ENCODE peak calls at places on chromosomes 3 and 15, in eight cellular contexts. G, A, B, F, W, Z, J and P are unnamed samples.
A peak's percentile ranks its signal among the peaks of the same experiment; 100 is the strongest.

GRCh38 chr3:37477713-37478487 is 303.5 kb upstream of the LRRFIP2 start:
- DNase-seq in F (no peak), J (no peak), G (no peak), A (no peak), B (no peak), Z (no peak), W (no peak), P (no peak)

GRCh38 chr3:71753716-71754609 is at the start of gene GPR27:
- DNase-seq in G (peak; percentile 16), W (peak; percentile 56), F (peak; percentile 16), A (no peak), Z (peak; percentile 10), J (peak; percentile 21), B (no peak), P (peak; percentile 19)

GRCh38 chr15:52144656-52145055 is 32.1 kb upstream of the BCL2L10 start:
- DNase-seq in B (no peak), A (no peak), Z (no peak), F (no peak), W (no peak), J (no peak), G (no peak), P (no peak)

GRCh38 chr15:41981373-41982132 is 9.2 kb upstream of the EHD4 start:
- DNase-seq in G (no peak), F (no peak), J (no peak), B (no peak), A (no peak), W (no peak), Z (no peak), P (no peak)

GRCh38 chr3:183917776-183918175 is 33.1 kb upstream of the PARL start:
- DNase-seq in A (no peak), B (no peak), Z (no peak), G (no peak), W (no peak), J (no peak), F (no peak), P (no peak)

GRCh38 chr3:194537732-194538247 is 51.0 kb upstream of the ATP13A3 start:
- DNase-seq in B (no peak), J (no peak), A (no peak), G (no peak), F (peak; percentile 38), Z (no peak), W (no peak), P (no peak)

GRCh38 chr3:13229291-13229949 is 156.2 kb upstream of the IQSEC1 start:
- DNase-seq in Z (no peak), B (no peak), A (no peak), W (peak; percentile 87), J (peak; percentile 47), F (no peak), G (no peak), P (no peak)

GRCh38 chr3:59572106-59572505 is 522.3 kb upstream of the CFAP20DC start:
- DNase-seq in J (no peak), G (no peak), Z (no peak), A (no peak), F (no peak), W (no peak), B (no peak), P (no peak)

GRCh38 chr3:72892081-72892763 is 4.4 kb downstream of the GXYLT2 start:
- DNase-seq in B (no peak), G (no peak), J (no peak), W (no peak), F (no peak), Z (no peak), A (no peak), P (no peak)

GRCh38 chr3:149077638-149078037 is 8.7 kb downstream of the HLTF start:
- DNase-seq in Z (no peak), J (peak; percentile 4), B (no peak), G (no peak), W (no peak), F (no peak), A (no peak), P (no peak)

GRCh38 chr3:189967254-189967865 is 153.3 kb downstream of the P3H2 start:
- DNase-seq in G (peak; percentile 39), Z (no peak), W (no peak), B (no peak), A (no peak), J (peak; percentile 50), F (peak; percentile 49), P (peak; percentile 22)

GRCh38 chr15:25670025-25670554 is 193.0 kb downstream of the ATP10A start:
- DNase-seq in F (no peak), G (no peak), J (no peak), B (no peak), Z (no peak), W (peak; percentile 86), A (no peak), P (no peak)

GRCh38 chr15:63502137-63502801 is 2.1 kb upstream of the USP3 start:
- DNase-seq in G (no peak), J (no peak), B (no peak), F (no peak), W (no peak), Z (no peak), A (no peak), P (no peak)

GRCh38 chr15:25242166-25242879 is 196.5 kb downstream of the UBE3A start:
- DNase-seq in Z (no peak), A (no peak), B (no peak), W (no peak), F (no peak), G (no peak), J (no peak), P (no peak)

GRCh38 chr15:99154271-99154670 is 49.4 kb downstream of the SYNM start:
- DNase-seq in W (peak; percentile 14), G (no peak), J (no peak), Z (no peak), A (no peak), B (no peak), F (no peak), P (no peak)

GRCh38 chr3:31906182-31906581 is 74.9 kb downstream of the OSBPL10 start:
- DNase-seq in G (no peak), A (no peak), Z (no peak), J (no peak), F (peak; percentile 36), B (no peak), W (no peak), P (no peak)

GRCh38 chr3:174170248-174170647 is 688.9 kb upstream of the NAALADL2 start:
- DNase-seq in W (no peak), J (no peak), F (no peak), B (no peak), Z (no peak), A (no peak), G (no peak), P (no peak)

GRCh38 chr3:164687211-164687610 is 391.1 kb downstream of the SI start:
- DNase-seq in W (no peak), A (no peak), Z (no peak), J (no peak), G (no peak), B (no peak), F (no peak), P (no peak)

GRCh38 chr3:171348121-171348520 is 112.1 kb downstream of the TNIK start:
- DNase-seq in W (no peak), F (no peak), G (no peak), J (no peak), Z (no peak), A (no peak), B (no peak), P (no peak)

GRCh38 chr3:145490088-145491055 is 670.6 kb downstream of the PLOD2 start:
- DNase-seq in W (no peak), F (no peak), J (no peak), B (no peak), G (no peak), Z (no peak), A (no peak), P (no peak)

GRCh38 chr3:56747150-56747549 is 54.6 kb downstream of the ARHGEF3 start:
- DNase-seq in F (no peak), B (no peak), G (no peak), A (no peak), W (no peak), J (no peak), Z (no peak), P (no peak)

GRCh38 chr3:168581718-168582332 is 486.1 kb upstream of the GOLIM4 start:
- DNase-seq in A (no peak), B (no peak), Z (no peak), W (peak; percentile 28), G (no peak), F (no peak), J (no peak), P (no peak)

GRCh38 chr3:31170932-31171670 is 276.6 kb upstream of the GADL1 start:
- DNase-seq in J (no peak), G (no peak), B (no peak), A (no peak), F (no peak), W (no peak), Z (no peak), P (no peak)

GRCh38 chr3:122076414-122077292 is 21.5 kb downstream of the CD86 start:
- DNase-seq in Z (no peak), F (no peak), J (peak; percentile 49), A (no peak), B (no peak), G (no peak), W (no peak), P (no peak)

GRCh38 chr3:59245879-59246501 is 196.2 kb upstream of the CFAP20DC start:
- DNase-seq in Z (no peak), G (no peak), A (no peak), F (no peak), J (no peak), W (no peak), B (no peak), P (no peak)

GRCh38 chr3:36900474-36901443 is 44.1 kb downstream of the TRANK1 start:
- DNase-seq in W (no peak), J (peak; percentile 61), A (no peak), G (no peak), Z (no peak), F (no peak), B (no peak), P (peak; percentile 48)

GRCh38 chr15:95365615-95366107 is 964.8 kb upstream of the NR2F2 start:
- DNase-seq in J (no peak), F (peak; percentile 99), Z (no peak), W (no peak), A (no peak), G (no peak), B (no peak), P (no peak)